ENCODE peak calls at places on chromosomes 1 and 21, in five cellular contexts. L is AG09309; Q is stimulated activated CD8-positive, alpha-beta memory T cell treated with anti-CD3 and anti-CD28 coated beads, Interleukin-15, amount 100 ng/mL, for 1 hour; I is caudate nucleus; R is AG04450. N is an unnamed sample.

GRCh38 chr1:32404956-32405355 is 10.7 kb upstream of the BSDC1 start:
- DNase-seq in L (no peak), Q (no peak), I (no peak), R (peak), N (no peak)

GRCh38 chr21:15604424-15604823 is 125.4 kb upstream of the USP25 start:
- DNase-seq in L (peak), Q (no peak), I (no peak), R (no peak), N (peak)

GRCh38 chr1:12422488-12422887 is 192.7 kb downstream of the VPS13D start:
- DNase-seq in L (no peak), Q (no peak), I (no peak), R (no peak), N (no peak)

GRCh38 chr1:22572778-22573177 is 9.5 kb downstream of the EPHA8 start:
- DNase-seq in L (no peak), Q (no peak), I (no peak), R (no peak), N (no peak)

GRCh38 chr21:43188712-43189151 is 19.9 kb downstream of the CRYAA start:
- DNase-seq in L (no peak), Q (no peak), I (peak), R (no peak), N (peak)

GRCh38 chr1:84145051-84145450 is 980 bp downstream of the PRKACB start:
- DNase-seq in L (no peak), Q (no peak), I (no peak), R (no peak), N (no peak)

GRCh38 chr21:28142692-28143091 is 850.0 kb downstream of the LTN1 start:
- DNase-seq in L (no peak), Q (no peak), I (no peak), R (peak), N (no peak)

GRCh38 chr1:96934282-96934681 is 212.7 kb downstream of the PTBP2 start:
- DNase-seq in L (no peak), Q (no peak), I (no peak), R (no peak), N (no peak)

GRCh38 chr1:248881261-248881660 is 22.4 kb upstream of the ZNF692 start:
- DNase-seq in L (no peak), Q (no peak), I (no peak), R (no peak), N (no peak)

GRCh38 chr21:38282921-38283320 is 26.1 kb downstream of the KCNJ15 start:
- DNase-seq in L (no peak), Q (no peak), I (no peak), R (no peak), N (no peak)

GRCh38 chr1:90718411-90719320 is 1.6 kb upstream of the BARHL2 start:
- DNase-seq in L (no peak), Q (no peak), I (no peak), R (no peak), N (peak)

GRCh38 chr1:161068306-161069200 is 1.1 kb downstream of the ARHGAP30 start:
- DNase-seq in L (no peak), Q (peak), I (peak), R (no peak), N (no peak)

GRCh38 chr1:215479567-215479966 is 87.5 kb upstream of the KCTD3 start:
- DNase-seq in L (no peak), Q (no peak), I (no peak), R (no peak), N (no peak)

GRCh38 chr21:33244781-33245105 is 15.0 kb downstream of the IFNAR2 start:
- DNase-seq in L (no peak), Q (no peak), I (no peak), R (no peak), N (no peak)

GRCh38 chr1:39825432-39825941 is 36.8 kb upstream of the BMP8B start:
- DNase-seq in L (no peak), Q (no peak), I (no peak), R (no peak), N (no peak)

GRCh38 chr1:25575191-25575590 is 31.8 kb downstream of the LDLRAP1 start:
- DNase-seq in L (no peak), Q (no peak), I (no peak), R (no peak), N (no peak)

GRCh38 chr1:47745725-47746609 is 251.2 kb downstream of the TRABD2B start:
- DNase-seq in L (no peak), Q (no peak), I (no peak), R (no peak), N (no peak)

GRCh38 chr1:27601771-27602509 is 2.0 kb downstream of the AHDC1 start:
- DNase-seq in L (no peak), Q (no peak), I (peak), R (no peak), N (peak)

GRCh38 chr1:151947140-151947539 is 37.8 kb upstream of the THEM4 start:
- DNase-seq in L (no peak), Q (no peak), I (no peak), R (no peak), N (no peak)

GRCh38 chr1:82819234-82819633 is 1018.5 kb downstream of the ADGRL2 start:
- DNase-seq in L (no peak), Q (no peak), I (no peak), R (no peak), N (no peak)

GRCh38 chr1:183030053-183030452 is 6.8 kb downstream of the LAMC1 start:
- DNase-seq in L (no peak), Q (no peak), I (no peak), R (no peak), N (peak)

GRCh38 chr1:24149854-24150227 is 6.9 kb upstream of the IL22RA1 start:
- DNase-seq in L (peak), Q (no peak), I (peak), R (no peak), N (peak)

GRCh38 chr1:35691080-35691479 is 27.6 kb downstream of the C1orf216 start:
- DNase-seq in L (no peak), Q (no peak), I (no peak), R (no peak), N (no peak)

GRCh38 chr1:192270398-192270797 is 46.4 kb upstream of the RGS21 start:
- DNase-seq in L (no peak), Q (no peak), I (no peak), R (no peak), N (no peak)